ENCODE peak calls at places on chromosomes 12 and 14, in ten cellular contexts. P is GM12892; B is naive thymus-derived CD8-positive, alpha-beta T cell; H is SHP77; N is pancreas; I is RCC 7860; X is HAP-1; Q is stimulated activated CD4-positive, alpha-beta T cell treated with anti-CD3 and anti-CD28 coated beads, Interleukin-12 subunit alpha, Interleukin-12 subunit beta, amount 100 ng/mL, for 48 hours; R is tibial artery; F is Calu3. M is an unnamed sample.

GRCh38 chr12:47864646-47865235 is 40.1 kb downstream of the VDR start:
- DNase-seq in P (no peak), B (no peak), H (no peak), N (no peak), I (no peak), X (no peak), Q (no peak), R (no peak), F (no peak), M (peak)

GRCh38 chr14:104264495-104265265 is 126.3 kb downstream of the KIF26A start:
- DNase-seq in P (no peak), B (no peak), H (no peak), N (no peak), I (no peak), X (no peak), Q (no peak), R (no peak), F (no peak), M (peak)

GRCh38 chr14:88737245-88737644 is 55.5 kb downstream of the EML5 start:
- DNase-seq in P (no peak), B (no peak), H (no peak), N (no peak), I (no peak), X (no peak), Q (no peak), R (no peak), F (no peak), M (no peak)

GRCh38 chr12:88566430-88566829 is 13.8 kb downstream of the KITLG start:
- DNase-seq in P (no peak), B (no peak), H (no peak), N (no peak), I (no peak), X (no peak), Q (no peak), R (no peak), F (peak), M (no peak)

GRCh38 chr14:105023791-105024480 is 3.1 kb upstream of the CDCA4 start:
- DNase-seq in P (no peak), B (no peak), H (no peak), N (no peak), I (peak), X (no peak), Q (no peak), R (no peak), F (no peak), M (no peak)

GRCh38 chr14:68775614-68776126 is 17.2 kb downstream of the ZFP36L1 start:
- DNase-seq in P (no peak), B (no peak), H (no peak), N (no peak), I (no peak), X (no peak), Q (no peak), R (peak), F (no peak), M (peak)

GRCh38 chr14:105067140-105067968 is 2.1 kb upstream of the GPR132 start:
- DNase-seq in P (no peak), B (no peak), H (no peak), N (no peak), I (peak), X (no peak), Q (no peak), R (no peak), F (no peak), M (no peak)

GRCh38 chr12:27014085-27014858 is at the start of gene TM7SF3:
- DNase-seq in P (peak), B (peak), H (peak), N (peak), I (peak), X (peak), Q (peak), R (peak), F (peak), M (peak)

GRCh38 chr12:123713398-123714301 is 1.5 kb downstream of the ATP6V0A2 start:
- DNase-seq in P (no peak), B (no peak), H (no peak), N (no peak), I (no peak), X (peak), Q (peak), R (no peak), F (no peak), M (peak)

GRCh38 chr12:67649165-67650126 is 901 bp downstream of the DYRK2 start:
- DNase-seq in P (peak), B (peak), H (no peak), N (peak), I (no peak), X (peak), Q (no peak), R (no peak), F (peak), M (no peak)